ENCODE peak calls at places on chromosomes 6 and 20, in six cellular contexts. J is WERI-Rb-1, D is breast epithelium, V is psoas muscle, P is lower lobe of right lung, I is A549. K is an unnamed sample.

GRCh38 chr6:17280552-17281090 is 540 bp upstream of the RBM24 start:
- DNase-seq in V (peak; percentile 79), I (no peak), J (peak; percentile 25), P (peak; percentile 50), D (no peak), K (no peak)

GRCh38 chr6:8219352-8219943 is 117.1 kb upstream of the EEF1E1 start:
- DNase-seq in I (peak; percentile 48), V (no peak), D (no peak), J (peak; percentile 53), P (no peak), K (peak; percentile 12)

GRCh38 chr6:157652601-157653363 is 170.3 kb upstream of the SNX9 start:
- DNase-seq in J (peak; percentile 74), I (no peak), V (no peak), P (no peak), D (no peak), K (no peak)

GRCh38 chr6:129717287-129717686 is 7.3 kb upstream of the ARHGAP18 start:
- DNase-seq in D (no peak), I (no peak), P (no peak), V (no peak), J (no peak), K (no peak)

GRCh38 chr6:38170666-38171065 is 351.1 kb downstream of the ZFAND3 start:
- DNase-seq in P (peak; percentile 10), J (no peak), D (no peak), V (no peak), I (no peak), K (no peak)

GRCh38 chr6:70421509-70421908 is 8.2 kb downstream of the FAM135A start:
- DNase-seq in V (no peak), I (no peak), J (no peak), P (no peak), D (no peak), K (no peak)

GRCh38 chr20:36116813-36117441 is 37.6 kb upstream of the EPB41L1 start:
- DNase-seq in D (no peak), P (no peak), V (no peak), I (no peak), J (no peak), K (peak; percentile 47)

GRCh38 chr6:34601706-34602105 is 45.6 kb upstream of the SPDEF start:
- DNase-seq in V (no peak), P (no peak), J (peak; percentile 89), I (no peak), D (no peak), K (no peak)

GRCh38 chr6:160356074-160356754 is 8.0 kb downstream of the SLC22A3 start:
- DNase-seq in I (no peak), V (peak; percentile 36), D (no peak), J (no peak), P (peak; percentile 79), K (no peak)

GRCh38 chr6:142714956-142715355 is 230.0 kb downstream of the HIVEP2 start:
- DNase-seq in J (no peak), I (no peak), D (no peak), P (no peak), V (no peak), K (no peak)

GRCh38 chr6:131828080-131828479 is 20.3 kb downstream of the ENPP1 start:
- DNase-seq in J (no peak), V (no peak), I (no peak), D (peak; percentile 33), P (no peak), K (no peak)

GRCh38 chr6:137240168-137240567 is 21.0 kb upstream of the IFNGR1 start:
- DNase-seq in P (peak; percentile 80), V (peak; percentile 64), J (no peak), I (no peak), D (peak; percentile 67), K (peak; percentile 90)

GRCh38 chr20:31738729-31739549 is at the start of gene TPX2:
- DNase-seq in V (peak; percentile 94), P (peak; percentile 95), I (peak; percentile 99), D (peak; percentile 95), J (peak; percentile 97), K (peak; percentile 85)

GRCh38 chr6:53090576-53090975 is 25.4 kb downstream of the FBXO9 start:
- DNase-seq in J (no peak), V (peak; percentile 51), P (no peak), D (no peak), I (no peak), K (no peak)

GRCh38 chr6:3913077-3913957 is 64.1 kb downstream of the FAM50B start:
- DNase-seq in I (peak; percentile 79), D (peak; percentile 85), J (no peak), P (no peak), V (no peak), K (peak; percentile 99)

GRCh38 chr6:139129284-139129683 is 5.6 kb upstream of the HECA start:
- DNase-seq in D (no peak), V (no peak), P (no peak), I (no peak), J (no peak), K (peak; percentile 72)

GRCh38 chr6:17886891-17887290 is 100.5 kb downstream of the KIF13A start:
- DNase-seq in V (no peak), P (no peak), J (peak; percentile 80), D (no peak), I (no peak), K (no peak)

GRCh38 chr20:10002871-10003270 is 31.9 kb upstream of the ANKEF1 start:
- DNase-seq in J (no peak), P (no peak), V (no peak), I (no peak), D (no peak), K (no peak)

GRCh38 chr20:53873249-53873642 is 197.1 kb downstream of the BCAS1 start:
- DNase-seq in J (no peak), V (no peak), P (no peak), I (no peak), D (no peak), K (no peak)

GRCh38 chr6:28794175-28795002 is 129.4 kb downstream of the TRIM27 start:
- DNase-seq in I (no peak), P (no peak), D (no peak), V (no peak), J (peak; percentile 64), K (no peak)

GRCh38 chr6:77463881-77464867 is 883 bp upstream of the HTR1B start:
- DNase-seq in D (no peak), I (no peak), V (peak; percentile 6), P (peak; percentile 41), J (peak; percentile 29), K (no peak)
- H3K4me3 ChIP-seq in D (peak overlapping the region; percentile 27), I (peak overlapping the region; percentile 40), V (peak overlapping the region; percentile 56), P (peak overlapping the region; percentile 34), J (peak overlapping the region; percentile 55), K (peak overlapping the region; percentile 64)

GRCh38 chr6:27312146-27312949 is at the start of gene POM121L2:
- DNase-seq in J (peak; percentile 84), I (peak; percentile 67), D (peak; percentile 72), P (peak; percentile 69), V (peak; percentile 20), K (no peak)

GRCh38 chr6:27311806-27312145 is 297 bp downstream of the POM121L2 start:
- DNase-seq in V (no peak), J (no peak), D (no peak), P (no peak), I (no peak), K (no peak)

GRCh38 chr6:27314046-27314445 is 2.0 kb upstream of the POM121L2 start:
- DNase-seq in P (no peak), V (no peak), D (no peak), I (no peak), J (no peak), K (no peak)

GRCh38 chr6:27312950-27313271 is 838 bp upstream of the POM121L2 start:
- DNase-seq in P (no peak), V (no peak), I (no peak), J (no peak), D (no peak), K (no peak)
- H3K4me3 ChIP-seq in P (peak overlapping the region; percentile 61), V (peak overlapping the region; percentile 60), I (peak overlapping the region; percentile 62), J (no peak overlapping the region), D (no peak overlapping the region), K (peak overlapping the region; percentile 58)

DNA sequence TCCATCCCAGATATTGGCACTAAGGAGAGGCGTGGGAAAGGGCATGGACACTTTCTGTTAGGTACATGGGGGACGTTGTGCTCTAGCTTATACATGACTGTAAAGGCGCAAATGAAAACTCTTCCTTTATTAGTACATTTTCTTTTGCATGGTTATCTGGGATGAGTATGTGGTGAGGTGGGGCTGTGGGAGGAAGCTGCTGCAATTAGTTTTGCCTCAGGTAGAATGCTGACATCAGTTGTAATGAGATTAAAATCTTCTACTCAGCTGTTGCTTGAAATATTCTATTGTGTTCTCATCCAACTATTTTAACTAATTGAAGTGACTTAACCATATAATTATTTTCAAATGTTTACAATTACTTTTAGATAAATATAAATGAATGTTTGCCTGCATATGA is 218.3 kb upstream of the FLRT3 start:
- DNase-seq in V (no peak), D (no peak), I (no peak), P (no peak), J (no peak), K (no peak)
- H3K4me3 ChIP-seq in V (no peak overlapping the region), D (no peak overlapping the region), I (no peak overlapping the region), P (no peak overlapping the region), J (no peak overlapping the region), K (no peak overlapping the region)

GRCh38 chr20:23517719-23518118 is 26.8 kb downstream of the CST8 start:
- DNase-seq in V (no peak), D (no peak), P (no peak), J (no peak), I (no peak), K (no peak)
- H3K4me3 ChIP-seq in V (no peak overlapping the region), D (no peak overlapping the region), P (no peak overlapping the region), J (no peak overlapping the region), I (no peak overlapping the region), K (no peak overlapping the region)

DNA sequence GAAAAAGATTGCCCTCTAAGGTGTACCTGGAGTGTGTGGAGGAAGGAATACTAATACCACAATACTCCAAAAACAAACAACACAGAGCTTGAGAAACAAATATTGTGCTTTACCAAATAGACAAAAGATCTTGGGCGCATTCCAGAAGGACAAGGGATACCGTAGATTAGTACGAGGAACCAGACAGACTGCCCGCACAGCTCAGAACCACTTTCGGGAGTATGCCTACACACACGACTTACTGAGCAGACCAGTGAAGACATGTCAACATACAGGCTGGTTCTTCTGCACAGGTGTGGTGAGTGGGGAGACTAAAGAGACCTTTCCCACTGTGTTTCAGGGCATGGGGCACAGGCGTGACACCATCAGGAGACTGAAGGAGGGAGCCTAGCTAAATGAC is 15.8 kb upstream of the FOXQ1 start:
- DNase-seq in P (no peak), V (no peak), J (no peak), D (no peak), I (no peak), K (no peak)
- H3K4me3 ChIP-seq in P (no peak overlapping the region), V (no peak overlapping the region), J (no peak overlapping the region), D (no peak overlapping the region), I (peak overlapping the region; percentile 25), K (no peak overlapping the region)

GRCh38 chr20:62578294-62578897 is 63.9 kb upstream of the SLCO4A1 start:
- DNase-seq in J (peak; percentile 28), V (no peak), P (no peak), I (peak; percentile 59), D (no peak), K (no peak)
- H3K4me3 ChIP-seq in J (no peak overlapping the region), V (no peak overlapping the region), P (no peak overlapping the region), I (no peak overlapping the region), D (no peak overlapping the region), K (no peak overlapping the region)

GRCh38 chr6:36099872-36100483 is 30.3 kb upstream of the MAPK13 start:
- DNase-seq in J (peak; percentile 71), P (no peak), D (no peak), I (no peak), V (no peak), K (no peak)
- H3K4me3 ChIP-seq in J (no peak overlapping the region), P (no peak overlapping the region), D (no peak overlapping the region), I (no peak overlapping the region), V (no peak overlapping the region), K (no peak overlapping the region)